ENCODE peak calls at places on chromosomes 7 and 10, in four cellular contexts. A is activated T-helper 1 cell treated with anti-CD3 and anti-CD28 coated beads, Interleukin-12 subunit alpha, Interleukin-12 subunit beta, Interleukin-2, Interleukin-4 antibody, amounts not matched to agents 30 ng/mL and 10 ng/mL and 1 ng/mL, durations not matched to agents 14 hours and 24 hours and 36 hours; N is fibroblast of the conjunctiva; B is stimulated activated CD4-positive, alpha-beta T cell treated with anti-CD3 and anti-CD28 coated beads, Interleukin-15, amount 100 ng/mL, for 24 hours. C is an unnamed sample.

GRCh38 chr7:150322114-150322832 is 882 bp upstream of the LRRC61 start:
- DNase-seq in B (peak), N (no peak), A (peak), C (no peak)

GRCh38 chr10:13771992-13772391 is 185.2 kb downstream of the PRPF18 start:
- DNase-seq in B (no peak), N (no peak), A (no peak), C (no peak)

GRCh38 chr10:15472431-15473400 is 101.6 kb upstream of the FAM171A1 start:
- DNase-seq in A (no peak), B (no peak), N (peak), C (no peak)

GRCh38 chr7:29035044-29035740 is 77.1 kb upstream of the TRIL start:
- DNase-seq in N (peak), B (peak), A (peak), C (peak)

GRCh38 chr7:151233111-151233701 is 923 bp downstream of the CHPF2 start:
- DNase-seq in A (peak), N (peak), B (peak), C (peak)

GRCh38 chr7:101630591-101630990 is 1.5 kb upstream of the MYL10 start:
- DNase-seq in A (no peak), N (no peak), B (no peak), C (no peak)

GRCh38 chr7:6284055-6284400 is 11.6 kb upstream of the CYTH3 start:
- DNase-seq in A (no peak), N (no peak), B (no peak), C (no peak)

GRCh38 chr10:49614242-49615198 is 683 bp downstream of the CHAT start:
- DNase-seq in B (no peak), N (no peak), A (no peak), C (no peak)

GRCh38 chr10:132787253-132788179 is 1.6 kb upstream of the NKX6-2 start:
- DNase-seq in A (no peak), B (peak), N (no peak), C (no peak)

GRCh38 chr10:59517961-59518360 is 155.6 kb upstream of the FAM13C start:
- DNase-seq in N (no peak), B (no peak), A (no peak), C (no peak)

GRCh38 chr10:132626019-132626760 is 88.6 kb downstream of the INPP5A start:
- DNase-seq in N (no peak), B (no peak), A (no peak), C (no peak)

GRCh38 chr10:2949948-2950354 is 117.4 kb upstream of the PFKP start:
- DNase-seq in B (peak), A (no peak), N (no peak), C (peak)

GRCh38 chr10:21265622-21266021 is 259.9 kb downstream of the SKIDA1 start:
- DNase-seq in B (no peak), N (no peak), A (no peak), C (peak)

C was measured in NCI-H460.